ENCODE peak calls at places on chromosomes 5 and 9, in eight cellular contexts. G, Z, F, N, E, S, P and T are unnamed samples.

GRCh38 chr5:127940854-127941253 is 142.7 kb upstream of the SLC12A2 start:
- DNase-seq in S (no peak), G (no peak), P (no peak), F (no peak), E (no peak), Z (no peak), N (no peak), T (no peak)

GRCh38 chr5:57690724-57691123 is 208.1 kb upstream of the ACTBL2 start:
- DNase-seq in G (no peak), N (no peak), F (no peak), Z (no peak), S (no peak), E (no peak), P (no peak), T (no peak)

GRCh38 chr5:138177936-138178515 is 404 bp downstream of the BRD8 start:
- DNase-seq in G (peak), S (peak), N (peak), E (peak), F (no peak), Z (peak), P (peak), T (no peak)

GRCh38 chr9:35529156-35529823 is 39.4 kb downstream of the RUSC2 start:
- DNase-seq in G (no peak), N (no peak), Z (no peak), P (no peak), F (no peak), E (no peak), S (no peak), T (no peak)

GRCh38 chr9:10250200-10250599 is 362.6 kb downstream of the PTPRD start:
- DNase-seq in Z (no peak), E (no peak), S (no peak), G (no peak), P (no peak), N (no peak), F (no peak), T (no peak)

GRCh38 chr5:82164109-82164956 is 113.8 kb downstream of the RPS23 start:
- DNase-seq in G (no peak), P (no peak), S (no peak), Z (peak), E (peak), F (no peak), N (no peak), T (no peak)

GRCh38 chr5:61525573-61526142 is 193.6 kb downstream of the ZSWIM6 start:
- DNase-seq in G (no peak), F (no peak), P (no peak), Z (peak), N (peak), E (no peak), S (peak), T (no peak)

GRCh38 chr9:125088752-125089151 is 54.6 kb downstream of the SCAI start:
- DNase-seq in F (no peak), S (no peak), N (no peak), E (no peak), Z (no peak), P (no peak), G (no peak), T (no peak)

GRCh38 chr5:157148734-157149615 is 6.3 kb upstream of the MED7 start:
- DNase-seq in P (peak), Z (peak), E (peak), F (no peak), N (peak), G (peak), S (peak), T (no peak)

GRCh38 chr5:57176350-57176857 is 2.5 kb downstream of the GPBP1 start:
- DNase-seq in F (no peak), G (no peak), S (no peak), N (no peak), E (peak), Z (peak), P (no peak), T (no peak)

GRCh38 chr5:34587355-34588241 is 68.5 kb upstream of the RAI14 start:
- DNase-seq in S (no peak), G (no peak), P (no peak), F (no peak), Z (peak), E (peak), N (no peak), T (no peak)

GRCh38 chr5:97338729-97339128 is 155.7 kb upstream of the RIOK2 start:
- DNase-seq in G (no peak), P (no peak), N (no peak), E (no peak), F (no peak), S (no peak), Z (peak), T (no peak)

GRCh38 chr5:21802869-21803490 is 1050.2 kb downstream of the CDH12 start:
- DNase-seq in F (no peak), N (no peak), G (no peak), Z (peak), E (peak), P (peak), S (peak), T (no peak)

GRCh38 chr9:129717991-129718390 is 34.9 kb downstream of the PTGES start:
- DNase-seq in F (no peak), N (no peak), E (no peak), G (no peak), P (no peak), S (no peak), Z (no peak), T (no peak)

GRCh38 chr9:115133649-115134048 is 15.7 kb upstream of the TNC start:
- DNase-seq in G (no peak), E (peak), N (no peak), F (no peak), P (no peak), Z (peak), S (no peak), T (no peak)

GRCh38 chr9:122468735-122469134 is 9.0 kb downstream of the OR1J1 start:
- DNase-seq in S (no peak), G (no peak), N (no peak), Z (peak), P (no peak), E (peak), F (no peak), T (no peak)

GRCh38 chr9:130871395-130872057 is 25.1 kb downstream of the QRFP start:
- DNase-seq in E (no peak), G (no peak), F (no peak), S (no peak), N (no peak), P (no peak), Z (no peak), T (no peak)

GRCh38 chr5:28926422-28926821 is 1888.0 kb upstream of the CDH9 start:
- DNase-seq in E (no peak), F (no peak), Z (no peak), G (no peak), N (no peak), P (no peak), S (no peak), T (no peak)

GRCh38 chr5:14821721-14822120 is 49.9 kb downstream of the ANKH start:
- DNase-seq in P (no peak), G (no peak), F (no peak), N (no peak), S (no peak), E (no peak), Z (no peak), T (no peak)

GRCh38 chr9:110687497-110687896 is 18.9 kb downstream of the MUSK start:
- DNase-seq in Z (no peak), G (no peak), E (no peak), S (no peak), N (no peak), P (no peak), F (no peak), T (no peak)

GRCh38 chr5:31415009-31415923 is 116.6 kb downstream of the DROSHA start:
- DNase-seq in S (no peak), E (no peak), N (no peak), G (no peak), F (no peak), Z (no peak), P (no peak), T (no peak)

GRCh38 chr9:73643379-73644013 is 491.8 kb downstream of the ANXA1 start:
- DNase-seq in G (no peak), S (no peak), E (no peak), F (no peak), N (no peak), Z (no peak), P (no peak), T (no peak)

GRCh38 chr5:123705741-123706140 is 193.8 kb downstream of the CSNK1G3 start:
- DNase-seq in P (no peak), F (no peak), N (no peak), Z (peak), S (no peak), E (peak), G (no peak), T (no peak)

GRCh38 chr9:80259079-80259478 is 687.3 kb downstream of the TLE4 start:
- DNase-seq in E (no peak), Z (no peak), P (no peak), N (no peak), S (no peak), F (no peak), G (no peak), T (no peak)

GRCh38 chr9:29830815-29831214 is 2257.5 kb upstream of the C9orf72 start:
- DNase-seq in F (no peak), S (peak), Z (no peak), P (no peak), E (peak), G (no peak), N (peak), T (no peak)

GRCh38 chr5:68024426-68024825 is 191.1 kb upstream of the PIK3R1 start:
- DNase-seq in F (no peak), S (no peak), N (no peak), Z (no peak), P (no peak), E (no peak), G (no peak), T (no peak)

GRCh38 chr5:129622531-129622930 is 125.4 kb upstream of the MINAR2 start:
- DNase-seq in P (no peak), E (no peak), Z (no peak), F (no peak), S (no peak), N (no peak), G (no peak), T (no peak)

GRCh38 chr5:174355208-174355612 is 309.7 kb downstream of the NSG2 start:
- DNase-seq in F (no peak), N (no peak), G (no peak), S (no peak), Z (peak), E (no peak), P (no peak), T (no peak)

GRCh38 chr9:130499804-130500263 is 55.1 kb downstream of the ASS1 start:
- DNase-seq in G (peak), E (no peak), Z (no peak), F (no peak), S (no peak), P (no peak), N (peak), T (no peak)

GRCh38 chr9:35401011-35401410 is 88.9 kb upstream of the RUSC2 start:
- DNase-seq in G (no peak), S (no peak), F (no peak), Z (no peak), E (no peak), N (no peak), P (no peak), T (no peak)

GRCh38 chr9:114910541-114910940 is 19.9 kb downstream of the TNFSF8 start:
- DNase-seq in N (no peak), F (no peak), G (no peak), Z (no peak), E (no peak), S (no peak), P (peak), T (no peak)

GRCh38 chr9:113828211-113828610 is 47.9 kb upstream of the ZNF618 start:
- DNase-seq in S (no peak), Z (peak), E (no peak), P (no peak), F (no peak), N (no peak), G (no peak), T (no peak)

GRCh38 chr5:177189965-177190364 is 56.4 kb downstream of the NSD1 start:
- DNase-seq in E (no peak), F (no peak), N (no peak), G (no peak), Z (no peak), S (no peak), P (no peak), T (no peak)

GRCh38 chr9:69180670-69181069 is 6.6 kb downstream of the TJP2 start:
- DNase-seq in N (peak), F (no peak), S (no peak), Z (peak), E (peak), G (peak), P (no peak), T (no peak)

GRCh38 chr5:40521925-40522324 is 157.8 kb upstream of the PTGER4 start:
- DNase-seq in G (no peak), E (no peak), P (no peak), N (no peak), F (no peak), Z (no peak), S (no peak), T (no peak)

GRCh38 chr9:122110100-122110833 is 17.2 kb upstream of the TTLL11 start:
- DNase-seq in N (no peak), S (no peak), E (no peak), P (no peak), F (no peak), G (no peak), Z (no peak), T (no peak)

GRCh38 chr5:38719916-38720315 is 125.9 kb upstream of the OSMR start:
- DNase-seq in P (no peak), S (no peak), E (peak), G (no peak), N (no peak), Z (peak), F (no peak), T (no peak)

GRCh38 chr5:72288923-72289322 is 31.1 kb downstream of the MRPS27 start:
- DNase-seq in N (no peak), G (no peak), E (no peak), P (no peak), Z (no peak), F (peak), S (no peak), T (no peak)

GRCh38 chr5:150522504-150523464 is 14.9 kb downstream of the NDST1 start:
- DNase-seq in Z (no peak), N (no peak), E (no peak), G (no peak), P (peak), S (no peak), F (no peak), T (no peak)
- TF ChIP-seq CTCF in Z (no peak), N (no peak), E (no peak), G (no peak), P (no peak), S (no peak), F (no peak), T (no peak)

DNA sequence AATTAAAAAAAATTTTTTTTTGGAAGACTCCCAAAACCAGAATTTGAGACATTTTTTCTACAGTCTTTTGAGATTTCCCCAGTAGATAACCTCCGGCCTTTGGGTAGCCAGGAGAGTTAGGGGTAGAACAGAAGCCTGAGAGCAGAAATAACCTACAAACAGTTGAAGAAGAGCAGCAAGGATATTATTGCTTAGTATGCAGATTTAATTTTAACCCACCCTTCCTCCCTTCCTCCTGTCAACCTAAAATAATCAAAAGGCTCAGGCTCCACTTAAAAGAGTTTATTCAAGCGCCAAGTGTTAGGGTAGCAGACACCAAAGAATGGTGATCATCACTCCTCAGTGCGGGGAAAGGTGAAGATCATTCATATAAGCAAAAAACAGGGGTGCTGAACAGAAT is 17.4 kb upstream of the FAM120A start:
- DNase-seq in E (no peak), N (no peak), F (no peak), Z (no peak), S (no peak), G (no peak), P (no peak), T (no peak)
- TF ChIP-seq CTCF in E (no peak), N (no peak), F (no peak), Z (no peak), S (no peak), G (no peak), P (no peak), T (no peak)

GRCh38 chr5:102792705-102793104 is 37.6 kb downstream of the PAM start:
- DNase-seq in Z (no peak), F (no peak), E (peak), P (peak), G (no peak), S (peak), N (no peak), T (no peak)
- TF ChIP-seq CTCF in Z (peak), F (peak), E (peak), P (peak), G (peak), S (peak), N (no peak), T (peak)

GRCh38 chr9:117444466-117444865 is 29.6 kb upstream of the ASTN2 start:
- DNase-seq in E (no peak), N (no peak), F (no peak), Z (no peak), S (no peak), G (no peak), P (no peak), T (no peak)

GRCh38 chr9:117451336-117451735 is 36.5 kb upstream of the ASTN2 start:
- DNase-seq in P (no peak), Z (no peak), F (no peak), E (no peak), S (no peak), N (no peak), G (no peak), T (no peak)

GRCh38 chr9:117448066-117448465 is 33.2 kb upstream of the ASTN2 start:
- DNase-seq in N (no peak), E (no peak), G (no peak), Z (no peak), F (no peak), P (no peak), S (peak), T (no peak)
- TF ChIP-seq CTCF in N (peak), E (no peak), G (peak), Z (peak), F (no peak), P (no peak), S (peak), T (peak)